ENCODE peak calls at places on chromosomes 13 and 19, in five cellular contexts. One of them, this sample, is unnamed.
A peak's percentile ranks its signal among the peaks of the same experiment; 100 is the strongest.

GRCh38 chr19:19418548-19419260 is 13.2 kb downstream of the GATAD2A start:
- ATAC-seq in heart left ventricle: no peak
- ATAC-seq in lower lobe of right lung: no peak
- ATAC-seq in gastroesophageal sphincter: no peak
- ATAC-seq in HepG2: no peak
- ATAC-seq in this sample: peak; percentile 13

GRCh38 chr13:92377396-92377795 is 849.2 kb upstream of the GPC6 start:
- ATAC-seq in heart left ventricle: no peak
- ATAC-seq in HepG2: no peak
- ATAC-seq in lower lobe of right lung: no peak
- ATAC-seq in gastroesophageal sphincter: no peak
- ATAC-seq in this sample: no peak

GRCh38 chr19:4327877-4328242 is 10.8 kb downstream of the STAP2 start:
- ATAC-seq in gastroesophageal sphincter: peak; percentile 9
- ATAC-seq in HepG2: peak; percentile 14
- ATAC-seq in lower lobe of right lung: peak; percentile 44
- ATAC-seq in heart left ventricle: no peak
- ATAC-seq in this sample: peak; percentile 25

GRCh38 chr13:76929320-76929719 is 19.0 kb upstream of the ACOD1 start:
- ATAC-seq in HepG2: no peak
- ATAC-seq in lower lobe of right lung: no peak
- ATAC-seq in heart left ventricle: no peak
- ATAC-seq in gastroesophageal sphincter: no peak
- ATAC-seq in this sample: no peak

GRCh38 chr13:98291658-98292057 is 114.6 kb upstream of the RNF113B start:
- ATAC-seq in lower lobe of right lung: no peak
- ATAC-seq in heart left ventricle: no peak
- ATAC-seq in HepG2: peak; percentile 32
- ATAC-seq in gastroesophageal sphincter: no peak
- ATAC-seq in this sample: no peak

GRCh38 chr19:2790194-2790556 is 4.9 kb downstream of the THOP1 start:
- ATAC-seq in lower lobe of right lung: no peak
- ATAC-seq in gastroesophageal sphincter: no peak
- ATAC-seq in heart left ventricle: no peak
- ATAC-seq in HepG2: no peak
- ATAC-seq in this sample: no peak

GRCh38 chr19:34881982-34882381 is 44.7 kb upstream of the ZNF30 start:
- ATAC-seq in gastroesophageal sphincter: no peak
- ATAC-seq in HepG2: peak; percentile 79
- ATAC-seq in lower lobe of right lung: no peak
- ATAC-seq in heart left ventricle: no peak
- ATAC-seq in this sample: no peak

GRCh38 chr19:1292419-1293151 is 6.9 kb downstream of the EFNA2 start:
- ATAC-seq in heart left ventricle: no peak
- ATAC-seq in gastroesophageal sphincter: no peak
- ATAC-seq in lower lobe of right lung: no peak
- ATAC-seq in HepG2: no peak
- ATAC-seq in this sample: no peak

GRCh38 chr19:15828121-15828620 is 12.7 kb upstream of the OR10H1 start:
- ATAC-seq in gastroesophageal sphincter: no peak
- ATAC-seq in heart left ventricle: no peak
- ATAC-seq in HepG2: no peak
- ATAC-seq in lower lobe of right lung: no peak
- ATAC-seq in this sample: no peak

GRCh38 chr13:34833562-34834182 is 108.4 kb upstream of the NBEA start:
- ATAC-seq in lower lobe of right lung: no peak
- ATAC-seq in HepG2: peak; percentile 79
- ATAC-seq in gastroesophageal sphincter: no peak
- ATAC-seq in heart left ventricle: no peak
- ATAC-seq in this sample: peak; percentile 32

GRCh38 chr13:52599037-52599852 is 43.0 kb upstream of the HNRNPA1L2 start:
- ATAC-seq in heart left ventricle: peak; percentile 63
- ATAC-seq in HepG2: peak; percentile 12
- ATAC-seq in gastroesophageal sphincter: peak; percentile 30
- ATAC-seq in lower lobe of right lung: peak; percentile 27
- ATAC-seq in this sample: peak; percentile 2

GRCh38 chr13:113938246-113938645 is 35.6 kb downstream of the C13orf46 start:
- ATAC-seq in lower lobe of right lung: no peak
- ATAC-seq in HepG2: no peak
- ATAC-seq in heart left ventricle: no peak
- ATAC-seq in gastroesophageal sphincter: no peak
- ATAC-seq in this sample: no peak